ENCODE peak calls at places on chromosomes 4 and X, in five cellular contexts. W, L, Y, R and M are unnamed samples. For H3K27me3, the result is how much of the 10 kb centered on the place peaks cover.

GRCh38 chr4:171101845-171102244 is 711.4 kb upstream of the GALNTL6 start:
- DNase-seq in W (no peak), L (no peak), R (no peak), Y (no peak), M (no peak)

GRCh38 chr4:183553601-183554345 is 48.9 kb downstream of the ING2 start:
- DNase-seq in Y (no peak), L (no peak), W (no peak), R (no peak), M (no peak)

GRCh38 chrX:48794993-48795501 is 6.8 kb upstream of the HDAC6 start:
- DNase-seq in L (peak), Y (no peak), R (no peak), W (no peak), M (no peak)

GRCh38 chrX:386239-386767 is 404 bp downstream of the PPP2R3B start:
- DNase-seq in Y (peak), L (no peak), R (peak), W (no peak), M (no peak)

GRCh38 chr4:2341261-2341841 is 77.1 kb downstream of the ZFYVE28 start:
- DNase-seq in W (peak), L (peak), Y (peak), R (no peak), M (no peak)

GRCh38 chrX:311156-312129 is 7.2 kb downstream of the GTPBP6 start:
- DNase-seq in R (no peak), L (no peak), W (no peak), Y (peak), M (no peak)

GRCh38 chr4:72546456-72546855 is 22.6 kb downstream of the ADAMTS3 start:
- DNase-seq in R (no peak), W (no peak), L (no peak), Y (no peak), M (no peak)

GRCh38 chrX:97876697-97877407 is 993.1 kb downstream of the RPA4 start:
- DNase-seq in Y (no peak), L (no peak), R (no peak), W (no peak), M (no peak)

DNA sequence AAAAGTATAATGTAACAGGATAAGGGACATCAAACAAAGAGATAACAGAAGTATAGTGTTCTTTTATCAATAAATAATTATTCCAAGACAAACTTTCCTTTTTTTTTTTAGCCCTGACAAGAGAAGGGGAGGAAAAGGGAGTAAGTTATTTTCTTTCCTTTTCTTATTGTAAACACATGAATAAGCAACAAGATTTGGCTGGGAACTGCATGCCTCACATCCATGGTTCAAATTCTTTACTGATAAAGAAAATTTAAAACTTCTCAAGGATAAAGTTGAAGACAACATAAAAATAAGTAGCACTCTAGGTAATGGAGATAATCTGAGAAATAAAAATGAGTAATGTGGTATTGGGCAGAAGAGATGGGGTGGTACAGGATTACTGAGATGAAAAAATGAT is 71.6 kb downstream of the NEK1 start:
- DNase-seq in L (no peak), R (no peak), W (no peak), Y (no peak), M (no peak)
- H3K27ac ChIP-seq in L (no peak), R (no peak), W (no peak), Y (no peak), M (no peak)

DNA sequence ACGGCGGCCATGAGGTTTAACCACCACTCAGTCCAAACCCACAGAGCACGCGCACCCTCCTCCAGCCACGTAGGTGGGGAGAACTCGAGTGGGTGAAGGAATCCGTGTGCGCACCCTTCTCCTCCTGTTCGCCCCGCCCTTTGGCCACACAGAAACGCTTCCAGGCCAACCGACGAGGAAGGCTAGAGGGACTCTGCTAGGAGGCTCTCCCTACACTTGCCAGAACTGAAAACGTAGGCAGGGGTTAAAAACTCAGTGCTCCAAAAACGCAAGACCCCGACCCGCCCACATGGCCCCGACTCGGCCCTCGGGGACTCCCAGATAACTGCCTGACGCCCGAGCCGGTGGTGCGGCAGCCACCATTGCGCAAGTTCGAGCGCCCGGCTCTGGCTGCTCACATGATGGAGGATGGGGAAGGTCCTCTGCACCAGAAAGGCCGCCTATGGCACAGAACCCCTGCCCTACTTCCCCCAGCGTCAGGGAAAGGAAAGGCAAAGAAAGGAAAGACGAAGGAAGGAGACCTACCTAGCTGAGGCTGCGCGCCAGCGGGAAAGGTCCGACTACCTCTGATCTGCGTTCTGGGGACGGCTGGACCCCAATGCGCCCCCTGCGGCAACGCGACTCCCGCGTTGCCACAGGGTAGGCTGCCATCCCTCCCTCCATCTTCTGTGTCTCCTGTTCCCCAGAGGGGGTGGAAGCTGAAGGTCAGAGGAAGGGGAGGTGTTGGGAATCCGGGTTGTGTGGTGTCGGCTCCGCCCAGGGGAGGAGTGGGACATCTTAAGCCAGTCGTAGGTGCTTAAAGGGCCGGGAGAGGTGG is 201.9 kb upstream of the AGTR2 start:
- DNase-seq in Y (peak), L (peak), R (no peak), W (peak), M (no peak)
- H3K27me3 ChIP-seq in Y (under half), L (under half), R (under half), W (under half), M (under half)

GRCh38 chr4:185534534-185534849 is 815 bp downstream of the PDLIM3 start:
- DNase-seq in Y (no peak), R (no peak), W (no peak), L (no peak), M (no peak)

GRCh38 chr4:185532795-185533324 is 2.4 kb downstream of the PDLIM3 start:
- DNase-seq in Y (no peak), R (no peak), W (no peak), L (no peak), M (no peak)

GRCh38 chr4:185532327-185532726 is 3.0 kb downstream of the PDLIM3 start:
- DNase-seq in W (no peak), L (no peak), R (no peak), Y (no peak), M (no peak)

GRCh38 chr4:185535818-185536729 is 767 bp upstream of the PDLIM3 start:
- DNase-seq in W (no peak), R (no peak), Y (no peak), L (no peak), M (no peak)

DNA sequence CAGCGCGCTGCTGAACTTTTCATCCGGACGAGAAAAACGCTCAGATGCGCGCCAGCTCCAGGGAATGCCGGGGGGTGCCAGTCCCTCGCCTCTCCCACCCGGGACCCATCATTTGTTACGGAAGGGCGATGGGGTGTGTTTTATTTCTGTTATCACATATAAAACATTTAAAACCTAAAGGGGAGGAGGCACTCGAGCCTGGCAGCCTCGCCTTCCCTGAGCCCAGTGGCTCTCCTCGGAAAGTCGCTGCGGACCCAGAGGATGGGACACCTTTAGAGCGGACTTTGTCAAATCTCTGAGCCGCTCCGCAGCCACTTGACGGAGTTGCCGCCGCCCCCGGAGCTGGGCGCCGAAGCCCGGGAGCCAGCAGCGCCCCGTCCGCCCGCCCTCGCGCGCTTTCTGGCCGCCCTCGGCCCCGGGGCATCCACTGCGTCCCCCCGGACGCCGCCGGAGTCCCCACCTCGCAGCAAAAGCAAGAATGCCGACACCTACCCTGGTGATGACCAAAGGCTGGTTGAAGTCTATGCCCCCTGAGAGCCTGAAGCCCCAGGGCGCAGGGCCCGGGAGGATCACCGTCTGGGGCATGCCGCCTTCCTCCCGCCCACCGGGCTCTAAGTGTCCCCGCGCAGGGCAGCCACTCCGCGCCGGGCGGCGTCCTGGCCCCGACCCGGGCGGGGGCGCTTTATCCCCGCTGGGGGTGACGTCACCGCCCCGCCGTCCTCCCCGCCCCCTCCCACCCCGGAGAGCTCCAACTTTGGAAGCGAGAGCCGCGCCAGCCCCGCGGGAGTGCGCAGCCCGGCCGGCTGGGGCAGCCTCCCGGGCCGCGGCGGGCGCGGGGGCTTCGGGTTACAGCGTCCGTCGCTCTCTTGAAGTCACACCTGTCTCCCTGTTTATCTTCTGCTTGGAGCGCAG is at the start of gene PDLIM3:
- DNase-seq in R (no peak), L (peak), W (peak), Y (peak), M (no peak)
- H3K27ac ChIP-seq in R (no peak), L (peak), W (no peak), Y (peak), M (no peak)

GRCh38 chrX:134604701-134605271 is 53.5 kb downstream of the PLAC1 start:
- DNase-seq in Y (no peak), L (peak), R (no peak), W (no peak), M (no peak)
- H3K27me3 ChIP-seq in Y (under half), L (under half), R (under half), W (under half), M (under half)

GRCh38 chrX:39984191-39984956 is 113.4 kb downstream of the BCOR start:
- DNase-seq in W (no peak), Y (no peak), L (no peak), R (peak), M (no peak)
- H3K27ac ChIP-seq in W (no peak), Y (no peak), L (no peak), R (no peak), M (no peak)

GRCh38 chrX:41933546-41933945 is 10.2 kb upstream of the CASK start:
- DNase-seq in L (no peak), R (no peak), W (no peak), Y (no peak), M (no peak)
- H3K27me3 ChIP-seq in L (under half), R (under half), W (under half), Y (under half), M (under half)

GRCh38 chrX:69556094-69557011 is 52.2 kb downstream of the NALF2 start:
- DNase-seq in R (no peak), L (peak), Y (no peak), W (peak), M (no peak)
- H3K27ac ChIP-seq in R (no peak), L (no peak), Y (no peak), W (peak), M (no peak)